ENCODE peak calls at places on chromosome 14, in nine cellular contexts. N, R, I, Q, O, H, G, U and T are unnamed samples.

GRCh38 chr14:74945261-74945851 is 10.0 kb downstream of the PGF start:
- DNase-seq in I (peak), O (no peak), G (no peak), R (no peak), U (no peak), N (no peak), H (peak), Q (no peak), T (no peak)

GRCh38 chr14:74394549-74394948 is 31.5 kb downstream of the SYNDIG1L start:
- DNase-seq in I (no peak), Q (no peak), H (no peak), N (no peak), G (peak), U (no peak), O (no peak), R (no peak), T (no peak)

GRCh38 chr14:60233891-60234290 is 15.1 kb upstream of the PPM1A start:
- DNase-seq in Q (no peak), U (no peak), R (no peak), G (no peak), H (no peak), N (no peak), O (no peak), I (no peak), T (no peak)

GRCh38 chr14:22112004-22112403 is 438.4 kb upstream of the OR4E1 start:
- DNase-seq in I (no peak), Q (no peak), G (no peak), R (no peak), N (peak), U (no peak), H (no peak), O (no peak), T (peak)

GRCh38 chr14:102822311-102822863 is 45.1 kb downstream of the TRAF3 start:
- DNase-seq in U (no peak), H (no peak), N (no peak), I (peak), G (no peak), O (no peak), R (no peak), Q (no peak), T (peak)

GRCh38 chr14:102218688-102219087 is 79.0 kb downstream of the WDR20 start:
- DNase-seq in R (no peak), U (no peak), I (no peak), Q (no peak), G (no peak), N (no peak), O (no peak), H (no peak), T (no peak)

GRCh38 chr14:35320472-35320871 is 28.3 kb downstream of the PSMA6 start:
- DNase-seq in H (no peak), Q (no peak), G (no peak), R (no peak), I (no peak), N (no peak), O (no peak), U (no peak), T (no peak)

GRCh38 chr14:95515080-95515489 is 1.4 kb downstream of the SYNE3 start:
- DNase-seq in Q (no peak), H (peak), U (no peak), G (no peak), N (no peak), I (peak), R (no peak), O (no peak), T (peak)

GRCh38 chr14:59155886-59156285 is 32.6 kb upstream of the DAAM1 start:
- DNase-seq in O (no peak), I (no peak), H (no peak), Q (no peak), R (no peak), G (no peak), U (no peak), N (no peak), T (no peak)

GRCh38 chr14:99522934-99523660 is 41.9 kb downstream of the CCNK start:
- DNase-seq in G (no peak), O (no peak), Q (no peak), I (no peak), U (no peak), R (no peak), H (no peak), N (no peak), T (no peak)

GRCh38 chr14:105474478-105475268 is at the start of gene CRIP2:
- DNase-seq in H (peak), G (peak), U (no peak), Q (no peak), R (no peak), N (peak), I (peak), O (peak), T (peak)

GRCh38 chr14:51318777-51319176 is 78.7 kb downstream of the TMX1 start:
- DNase-seq in H (no peak), N (no peak), O (no peak), Q (no peak), U (no peak), R (no peak), I (peak), G (no peak), T (no peak)

GRCh38 chr14:94342334-94342934 is 19.3 kb upstream of the SERPINA6 start:
- DNase-seq in I (peak), R (no peak), O (peak), H (no peak), Q (peak), N (no peak), U (peak), G (peak), T (peak)

GRCh38 chr14:33297565-33297964 is 358.9 kb downstream of the NPAS3 start:
- DNase-seq in G (no peak), O (no peak), Q (no peak), R (no peak), H (peak), U (no peak), I (no peak), N (no peak), T (no peak)

GRCh38 chr14:47626151-47627035 is 49.0 kb downstream of the MDGA2 start:
- DNase-seq in H (peak), I (no peak), O (no peak), R (no peak), G (no peak), N (no peak), Q (no peak), U (no peak), T (no peak)

GRCh38 chr14:63686926-63687325 is 40.9 kb downstream of the SGPP1 start:
- DNase-seq in N (no peak), I (no peak), R (no peak), Q (no peak), O (no peak), U (no peak), H (no peak), G (no peak), T (peak)

GRCh38 chr14:58780595-58780994 is 142.8 kb downstream of the DACT1 start:
- DNase-seq in N (no peak), O (no peak), R (no peak), I (no peak), U (no peak), G (no peak), Q (no peak), H (no peak), T (no peak)

GRCh38 chr14:70893842-70894237 is 13.4 kb upstream of the PCNX1 start:
- DNase-seq in U (no peak), R (no peak), I (no peak), G (no peak), N (no peak), Q (no peak), H (no peak), O (no peak), T (no peak)

GRCh38 chr14:67977468-67978034 is 158.0 kb downstream of the RAD51B start:
- DNase-seq in R (no peak), I (no peak), O (no peak), U (no peak), N (no peak), G (no peak), H (no peak), Q (no peak), T (no peak)

GRCh38 chr14:42541535-42542001 is 934.9 kb downstream of the LRFN5 start:
- DNase-seq in I (peak), R (no peak), H (no peak), Q (peak), U (no peak), G (no peak), N (no peak), O (peak), T (no peak)